ENCODE peak calls at places on chromosomes 4 and X, in ten cellular contexts. N, R, B, X, C, G, P, J, O and Q are unnamed samples.

GRCh38 chr4:173527103-173527876 is 2.7 kb downstream of the HAND2 start:
- DNase-seq in N (no peak), R (no peak), B (peak; percentile 18), X (no peak), C (peak; percentile 61), G (no peak), P (no peak), J (no peak), O (no peak), Q (no peak)

GRCh38 chr4:155094421-155094820 is 114.0 kb upstream of the NPY2R start:
- DNase-seq in N (peak; percentile 46), R (no peak), B (no peak), X (no peak), C (peak; percentile 0), G (no peak), P (no peak), J (no peak), O (no peak), Q (no peak)

GRCh38 chr4:108950158-108950915 is 187.5 kb upstream of the ETNPPL start:
- DNase-seq in N (no peak), R (no peak), B (no peak), X (no peak), C (no peak), G (no peak), P (no peak), J (no peak), O (no peak), Q (no peak)

GRCh38 chr4:154143720-154144119 is 347.9 kb downstream of the DCHS2 start:
- DNase-seq in N (no peak), R (no peak), B (no peak), X (no peak), C (no peak), G (no peak), P (no peak), J (no peak), O (no peak), Q (no peak)

GRCh38 chr4:64230709-64231310 is 178.4 kb downstream of the TECRL start:
- DNase-seq in N (no peak), R (no peak), B (no peak), X (no peak), C (peak; percentile 14), G (peak; percentile 12), P (peak; percentile 20), J (peak; percentile 21), O (no peak), Q (no peak)

GRCh38 chrX:115491766-115492165 is 69.2 kb upstream of the PLS3 start:
- DNase-seq in N (no peak), R (no peak), B (no peak), X (no peak), C (peak; percentile 13), G (no peak), P (no peak), J (no peak), O (no peak), Q (no peak)

GRCh38 chr4:26321326-26322276 is 787 bp downstream of the RBPJ start:
- DNase-seq in N (no peak), R (no peak), B (no peak), X (no peak), C (peak; percentile 53), G (peak; percentile 34), P (no peak), J (no peak), O (peak; percentile 23), Q (no peak)

GRCh38 chr4:32425243-32425642 is 1705.1 kb downstream of the PCDH7 start:
- DNase-seq in N (no peak), R (no peak), B (no peak), X (no peak), C (no peak), G (no peak), P (no peak), J (no peak), O (no peak), Q (no peak)

GRCh38 chrX:130106071-130106470 is 4.2 kb downstream of the ELF4 start:
- DNase-seq in N (no peak), R (no peak), B (no peak), X (no peak), C (no peak), G (no peak), P (no peak), J (no peak), O (no peak), Q (no peak)

GRCh38 chr4:7932333-7932732 is 7.3 kb downstream of the AFAP1 start:
- DNase-seq in N (no peak), R (no peak), B (no peak), X (no peak), C (no peak), G (no peak), P (no peak), J (no peak), O (no peak), Q (no peak)

GRCh38 chr4:16315451-16315850 is 89.2 kb upstream of the TAPT1 start:
- DNase-seq in N (no peak), R (no peak), B (no peak), X (no peak), C (no peak), G (no peak), P (no peak), J (no peak), O (no peak), Q (no peak)

GRCh38 chr4:153904011-153904410 is 115.1 kb upstream of the SFRP2 start:
- DNase-seq in N (no peak), R (no peak), B (no peak), X (no peak), C (no peak), G (no peak), P (no peak), J (no peak), O (no peak), Q (no peak)

GRCh38 chr4:142404191-142404611 is 441.9 kb downstream of the INPP4B start:
- DNase-seq in N (peak; percentile 68), R (no peak), B (no peak), X (no peak), C (peak; percentile 56), G (peak; percentile 50), P (peak; percentile 88), J (no peak), O (peak; percentile 28), Q (peak; percentile 59)

GRCh38 chrX:110866421-110866820 is 70.8 kb upstream of the CHRDL1 start:
- DNase-seq in N (no peak), R (no peak), B (no peak), X (no peak), C (peak; percentile 53), G (no peak), P (no peak), J (no peak), O (no peak), Q (no peak)

GRCh38 chr4:182885738-182886077 is 31.5 kb downstream of the DCTD start:
- DNase-seq in N (no peak), R (no peak), B (no peak), X (no peak), C (peak; percentile 59), G (no peak), P (peak; percentile 37), J (no peak), O (no peak), Q (peak; percentile 42)

GRCh38 chr4:5051210-5051691 is at the start of gene STK32B:
- DNase-seq in N (peak; percentile 77), R (peak; percentile 38), B (peak; percentile 33), X (no peak), C (peak; percentile 74), G (peak; percentile 81), P (peak; percentile 62), J (peak; percentile 81), O (no peak), Q (no peak)

GRCh38 chrX:136767104-136767941 is 13.4 kb downstream of the ARHGEF6 start:
- DNase-seq in N (no peak), R (peak; percentile 30), B (peak; percentile 66), X (no peak), C (peak; percentile 47), G (peak; percentile 90), P (peak; percentile 54), J (peak; percentile 38), O (peak; percentile 33), Q (peak; percentile 10)

GRCh38 chrX:20320461-20321159 is 53.9 kb upstream of the RPS6KA3 start:
- DNase-seq in N (no peak), R (no peak), B (peak; percentile 17), X (no peak), C (no peak), G (peak; percentile 89), P (no peak), J (no peak), O (no peak), Q (no peak)

GRCh38 chr4:139920552-139920951 is 233.4 kb downstream of the MAML3 start:
- DNase-seq in N (no peak), R (no peak), B (no peak), X (no peak), C (no peak), G (no peak), P (no peak), J (no peak), O (no peak), Q (no peak)

GRCh38 chr4:108980455-108981239 is 217.8 kb upstream of the ETNPPL start:
- DNase-seq in N (no peak), R (no peak), B (no peak), X (no peak), C (no peak), G (peak; percentile 66), P (no peak), J (no peak), O (no peak), Q (no peak)

GRCh38 chr4:88698539-88698938 is 910 bp upstream of the NAP1L5 start:
- DNase-seq in N (no peak), R (no peak), B (no peak), X (no peak), C (no peak), G (no peak), P (no peak), J (no peak), O (no peak), Q (no peak)

GRCh38 chr4:26648260-26648659 is 64.4 kb downstream of the TBC1D19 start:
- DNase-seq in N (no peak), R (no peak), B (no peak), X (no peak), C (no peak), G (no peak), P (no peak), J (no peak), O (no peak), Q (no peak)

GRCh38 chrX:123186796-123187195 is 2.7 kb downstream of the GRIA3 start:
- DNase-seq in N (peak; percentile 19), R (no peak), B (no peak), X (no peak), C (no peak), G (no peak), P (no peak), J (no peak), O (no peak), Q (no peak)

GRCh38 chr4:174256277-174256713 is 27.2 kb downstream of the FBXO8 start:
- DNase-seq in N (peak; percentile 2), R (no peak), B (no peak), X (no peak), C (peak; percentile 70), G (no peak), P (peak; percentile 54), J (no peak), O (no peak), Q (peak; percentile 4)

GRCh38 chrX:136551410-136551809 is 19.4 kb downstream of the VGLL1 start:
- DNase-seq in N (no peak), R (no peak), B (no peak), X (no peak), C (no peak), G (no peak), P (no peak), J (no peak), O (no peak), Q (no peak)